ENCODE peak calls at places on chromosomes 12 and 14, in nine cellular contexts. One of them, this sample, is unnamed.

GRCh38 chr14:64801800-64802199 is 77.9 kb downstream of the SPTB start:
- DNase-seq in progenitor cell of endocrine pancreas: no peak
- DNase-seq in RWPE1: no peak
- DNase-seq in NCI-H774: no peak
- DNase-seq in ovary: no peak
- DNase-seq in thoracic aorta: no peak
- DNase-seq in stimulated activated CD8-positive, alpha-beta memory T cell treated with anti-CD3 and anti-CD28 coated beads, Interleukin-12 subunit alpha, Interleukin-12 subunit beta, amount 100 ng/mL, for 4 hours: no peak
- DNase-seq in body of pancreas: no peak
- DNase-seq in tibial nerve: no peak
- DNase-seq in this sample: peak; percentile 48

GRCh38 chr12:56878010-56878339 is 56.2 kb downstream of the SDR9C7 start:
- DNase-seq in progenitor cell of endocrine pancreas: no peak
- DNase-seq in RWPE1: no peak
- DNase-seq in NCI-H774: no peak
- DNase-seq in ovary: no peak
- DNase-seq in thoracic aorta: no peak
- DNase-seq in stimulated activated CD8-positive, alpha-beta memory T cell treated with anti-CD3 and anti-CD28 coated beads, Interleukin-12 subunit alpha, Interleukin-12 subunit beta, amount 100 ng/mL, for 4 hours: no peak
- DNase-seq in body of pancreas: no peak
- DNase-seq in tibial nerve: no peak
- DNase-seq in this sample: no peak

GRCh38 chr14:91996951-91997371 is 42.9 kb downstream of the TRIP11 start:
- DNase-seq in progenitor cell of endocrine pancreas: no peak
- DNase-seq in RWPE1: peak; percentile 52
- DNase-seq in NCI-H774: peak; percentile 50
- DNase-seq in ovary: no peak
- DNase-seq in thoracic aorta: no peak
- DNase-seq in stimulated activated CD8-positive, alpha-beta memory T cell treated with anti-CD3 and anti-CD28 coated beads, Interleukin-12 subunit alpha, Interleukin-12 subunit beta, amount 100 ng/mL, for 4 hours: no peak
- DNase-seq in body of pancreas: no peak
- DNase-seq in tibial nerve: peak; percentile 20
- DNase-seq in this sample: no peak

GRCh38 chr12:3931206-3931605 is 58.0 kb upstream of the PARP11 start:
- DNase-seq in progenitor cell of endocrine pancreas: no peak
- DNase-seq in RWPE1: no peak
- DNase-seq in NCI-H774: no peak
- DNase-seq in ovary: no peak
- DNase-seq in thoracic aorta: no peak
- DNase-seq in stimulated activated CD8-positive, alpha-beta memory T cell treated with anti-CD3 and anti-CD28 coated beads, Interleukin-12 subunit alpha, Interleukin-12 subunit beta, amount 100 ng/mL, for 4 hours: no peak
- DNase-seq in body of pancreas: no peak
- DNase-seq in tibial nerve: no peak
- DNase-seq in this sample: no peak

GRCh38 chr12:74847169-74847568 is 309.5 kb downstream of the ATXN7L3B start:
- DNase-seq in progenitor cell of endocrine pancreas: no peak
- DNase-seq in RWPE1: no peak
- DNase-seq in NCI-H774: no peak
- DNase-seq in ovary: no peak
- DNase-seq in thoracic aorta: no peak
- DNase-seq in stimulated activated CD8-positive, alpha-beta memory T cell treated with anti-CD3 and anti-CD28 coated beads, Interleukin-12 subunit alpha, Interleukin-12 subunit beta, amount 100 ng/mL, for 4 hours: no peak
- DNase-seq in body of pancreas: no peak
- DNase-seq in tibial nerve: no peak
- DNase-seq in this sample: no peak

GRCh38 chr14:87529081-87529480 is 463.9 kb downstream of the GALC start:
- DNase-seq in progenitor cell of endocrine pancreas: no peak
- DNase-seq in RWPE1: no peak
- DNase-seq in NCI-H774: no peak
- DNase-seq in ovary: no peak
- DNase-seq in thoracic aorta: no peak
- DNase-seq in stimulated activated CD8-positive, alpha-beta memory T cell treated with anti-CD3 and anti-CD28 coated beads, Interleukin-12 subunit alpha, Interleukin-12 subunit beta, amount 100 ng/mL, for 4 hours: no peak
- DNase-seq in body of pancreas: no peak
- DNase-seq in tibial nerve: no peak
- DNase-seq in this sample: no peak

GRCh38 chr14:20327005-20327869 is 5.8 kb downstream of the CCNB1IP1 start:
- DNase-seq in progenitor cell of endocrine pancreas: no peak
- DNase-seq in RWPE1: peak; percentile 47
- DNase-seq in NCI-H774: peak; percentile 58
- DNase-seq in ovary: no peak
- DNase-seq in thoracic aorta: no peak
- DNase-seq in stimulated activated CD8-positive, alpha-beta memory T cell treated with anti-CD3 and anti-CD28 coated beads, Interleukin-12 subunit alpha, Interleukin-12 subunit beta, amount 100 ng/mL, for 4 hours: no peak
- DNase-seq in body of pancreas: no peak
- DNase-seq in tibial nerve: peak; percentile 56
- DNase-seq in this sample: peak; percentile 58

GRCh38 chr12:639566-639965 is 23.7 kb downstream of the NINJ2 start:
- DNase-seq in progenitor cell of endocrine pancreas: no peak
- DNase-seq in RWPE1: no peak
- DNase-seq in NCI-H774: no peak
- DNase-seq in ovary: no peak
- DNase-seq in thoracic aorta: no peak
- DNase-seq in stimulated activated CD8-positive, alpha-beta memory T cell treated with anti-CD3 and anti-CD28 coated beads, Interleukin-12 subunit alpha, Interleukin-12 subunit beta, amount 100 ng/mL, for 4 hours: no peak
- DNase-seq in body of pancreas: no peak
- DNase-seq in tibial nerve: no peak
- DNase-seq in this sample: no peak

GRCh38 chr14:61512508-61512907 is 182.8 kb upstream of the HIF1A start:
- DNase-seq in progenitor cell of endocrine pancreas: no peak
- DNase-seq in RWPE1: no peak
- DNase-seq in NCI-H774: no peak
- DNase-seq in ovary: no peak
- DNase-seq in thoracic aorta: no peak
- DNase-seq in stimulated activated CD8-positive, alpha-beta memory T cell treated with anti-CD3 and anti-CD28 coated beads, Interleukin-12 subunit alpha, Interleukin-12 subunit beta, amount 100 ng/mL, for 4 hours: no peak
- DNase-seq in body of pancreas: no peak
- DNase-seq in tibial nerve: no peak
- DNase-seq in this sample: no peak

GRCh38 chr14:94021001-94021400 is 5.1 kb upstream of the OTUB2 start:
- DNase-seq in progenitor cell of endocrine pancreas: no peak
- DNase-seq in RWPE1: no peak
- DNase-seq in NCI-H774: no peak
- DNase-seq in ovary: no peak
- DNase-seq in thoracic aorta: no peak
- DNase-seq in stimulated activated CD8-positive, alpha-beta memory T cell treated with anti-CD3 and anti-CD28 coated beads, Interleukin-12 subunit alpha, Interleukin-12 subunit beta, amount 100 ng/mL, for 4 hours: no peak
- DNase-seq in body of pancreas: no peak
- DNase-seq in tibial nerve: no peak
- DNase-seq in this sample: no peak

GRCh38 chr14:91332448-91333059 is 85.1 kb downstream of the CCDC88C start:
- DNase-seq in progenitor cell of endocrine pancreas: no peak
- DNase-seq in RWPE1: no peak
- DNase-seq in NCI-H774: no peak
- DNase-seq in ovary: no peak
- DNase-seq in thoracic aorta: no peak
- DNase-seq in stimulated activated CD8-positive, alpha-beta memory T cell treated with anti-CD3 and anti-CD28 coated beads, Interleukin-12 subunit alpha, Interleukin-12 subunit beta, amount 100 ng/mL, for 4 hours: no peak
- DNase-seq in body of pancreas: peak; percentile 23
- DNase-seq in tibial nerve: no peak
- DNase-seq in this sample: no peak

GRCh38 chr12:46214668-46215429 is 54.0 kb downstream of the SLC38A1 start:
- DNase-seq in progenitor cell of endocrine pancreas: no peak
- DNase-seq in RWPE1: no peak
- DNase-seq in NCI-H774: no peak
- DNase-seq in ovary: no peak
- DNase-seq in thoracic aorta: no peak
- DNase-seq in stimulated activated CD8-positive, alpha-beta memory T cell treated with anti-CD3 and anti-CD28 coated beads, Interleukin-12 subunit alpha, Interleukin-12 subunit beta, amount 100 ng/mL, for 4 hours: peak; percentile 63
- DNase-seq in body of pancreas: no peak
- DNase-seq in tibial nerve: no peak
- DNase-seq in this sample: no peak

GRCh38 chr14:93994919-93995682 is 2.0 kb upstream of the CCDC197 start:
- DNase-seq in progenitor cell of endocrine pancreas: no peak
- DNase-seq in RWPE1: peak; percentile 66
- DNase-seq in NCI-H774: peak; percentile 6
- DNase-seq in ovary: no peak
- DNase-seq in thoracic aorta: peak; percentile 81
- DNase-seq in stimulated activated CD8-positive, alpha-beta memory T cell treated with anti-CD3 and anti-CD28 coated beads, Interleukin-12 subunit alpha, Interleukin-12 subunit beta, amount 100 ng/mL, for 4 hours: peak; percentile 31
- DNase-seq in body of pancreas: peak; percentile 50
- DNase-seq in tibial nerve: no peak
- DNase-seq in this sample: peak; percentile 61

GRCh38 chr14:26290007-26290530 is 307.8 kb downstream of the NOVA1 start:
- DNase-seq in progenitor cell of endocrine pancreas: no peak
- DNase-seq in RWPE1: no peak
- DNase-seq in NCI-H774: no peak
- DNase-seq in ovary: no peak
- DNase-seq in thoracic aorta: no peak
- DNase-seq in stimulated activated CD8-positive, alpha-beta memory T cell treated with anti-CD3 and anti-CD28 coated beads, Interleukin-12 subunit alpha, Interleukin-12 subunit beta, amount 100 ng/mL, for 4 hours: no peak
- DNase-seq in body of pancreas: no peak
- DNase-seq in tibial nerve: no peak
- DNase-seq in this sample: no peak

GRCh38 chr12:124867389-124867930 is 3.8 kb upstream of the SCARB1 start:
- DNase-seq in progenitor cell of endocrine pancreas: no peak
- DNase-seq in RWPE1: peak; percentile 29
- DNase-seq in NCI-H774: no peak
- DNase-seq in ovary: no peak
- DNase-seq in thoracic aorta: no peak
- DNase-seq in stimulated activated CD8-positive, alpha-beta memory T cell treated with anti-CD3 and anti-CD28 coated beads, Interleukin-12 subunit alpha, Interleukin-12 subunit beta, amount 100 ng/mL, for 4 hours: no peak
- DNase-seq in body of pancreas: no peak
- DNase-seq in tibial nerve: no peak
- DNase-seq in this sample: no peak

GRCh38 chr12:24380122-24380521 is 430.7 kb upstream of the SOX5 start:
- DNase-seq in progenitor cell of endocrine pancreas: no peak
- DNase-seq in RWPE1: no peak
- DNase-seq in NCI-H774: no peak
- DNase-seq in ovary: no peak
- DNase-seq in thoracic aorta: no peak
- DNase-seq in stimulated activated CD8-positive, alpha-beta memory T cell treated with anti-CD3 and anti-CD28 coated beads, Interleukin-12 subunit alpha, Interleukin-12 subunit beta, amount 100 ng/mL, for 4 hours: no peak
- DNase-seq in body of pancreas: no peak
- DNase-seq in tibial nerve: no peak
- DNase-seq in this sample: no peak

GRCh38 chr12:15590180-15590826 is 198.9 kb downstream of the EPS8 start:
- DNase-seq in progenitor cell of endocrine pancreas: peak; percentile 43
- DNase-seq in RWPE1: peak; percentile 80
- DNase-seq in NCI-H774: peak; percentile 42
- DNase-seq in ovary: peak; percentile 42
- DNase-seq in thoracic aorta: no peak
- DNase-seq in stimulated activated CD8-positive, alpha-beta memory T cell treated with anti-CD3 and anti-CD28 coated beads, Interleukin-12 subunit alpha, Interleukin-12 subunit beta, amount 100 ng/mL, for 4 hours: peak; percentile 3
- DNase-seq in body of pancreas: peak; percentile 52
- DNase-seq in tibial nerve: peak; percentile 75
- DNase-seq in this sample: peak; percentile 16

GRCh38 chr12:61107118-61107517 is 1153.1 kb upstream of the USP15 start:
- DNase-seq in progenitor cell of endocrine pancreas: no peak
- DNase-seq in RWPE1: no peak
- DNase-seq in NCI-H774: no peak
- DNase-seq in ovary: no peak
- DNase-seq in thoracic aorta: no peak
- DNase-seq in stimulated activated CD8-positive, alpha-beta memory T cell treated with anti-CD3 and anti-CD28 coated beads, Interleukin-12 subunit alpha, Interleukin-12 subunit beta, amount 100 ng/mL, for 4 hours: no peak
- DNase-seq in body of pancreas: no peak
- DNase-seq in tibial nerve: no peak
- DNase-seq in this sample: no peak

GRCh38 chr14:36279306-36280244 is 40.9 kb downstream of the MBIP start:
- DNase-seq in progenitor cell of endocrine pancreas: no peak
- DNase-seq in RWPE1: peak; percentile 32
- DNase-seq in NCI-H774: no peak
- DNase-seq in ovary: no peak
- DNase-seq in thoracic aorta: no peak
- DNase-seq in stimulated activated CD8-positive, alpha-beta memory T cell treated with anti-CD3 and anti-CD28 coated beads, Interleukin-12 subunit alpha, Interleukin-12 subunit beta, amount 100 ng/mL, for 4 hours: no peak
- DNase-seq in body of pancreas: no peak
- DNase-seq in tibial nerve: no peak
- DNase-seq in this sample: no peak

GRCh38 chr12:22332191-22332590 is 2.3 kb downstream of the ST8SIA1 start:
- DNase-seq in progenitor cell of endocrine pancreas: no peak
- DNase-seq in RWPE1: no peak
- DNase-seq in NCI-H774: no peak
- DNase-seq in ovary: no peak
- DNase-seq in thoracic aorta: no peak
- DNase-seq in stimulated activated CD8-positive, alpha-beta memory T cell treated with anti-CD3 and anti-CD28 coated beads, Interleukin-12 subunit alpha, Interleukin-12 subunit beta, amount 100 ng/mL, for 4 hours: no peak
- DNase-seq in body of pancreas: no peak
- DNase-seq in tibial nerve: no peak
- DNase-seq in this sample: no peak

GRCh38 chr12:3251691-3252090 is 174.5 kb downstream of the TSPAN9 start:
- DNase-seq in progenitor cell of endocrine pancreas: no peak
- DNase-seq in RWPE1: no peak
- DNase-seq in NCI-H774: no peak
- DNase-seq in ovary: peak; percentile 55
- DNase-seq in thoracic aorta: no peak
- DNase-seq in stimulated activated CD8-positive, alpha-beta memory T cell treated with anti-CD3 and anti-CD28 coated beads, Interleukin-12 subunit alpha, Interleukin-12 subunit beta, amount 100 ng/mL, for 4 hours: no peak
- DNase-seq in body of pancreas: no peak
- DNase-seq in tibial nerve: no peak
- DNase-seq in this sample: no peak

GRCh38 chr14:29741909-29742401 is 185.7 kb downstream of the PRKD1 start:
- DNase-seq in progenitor cell of endocrine pancreas: no peak
- DNase-seq in RWPE1: no peak
- DNase-seq in NCI-H774: peak; percentile 80
- DNase-seq in ovary: peak; percentile 36
- DNase-seq in thoracic aorta: peak; percentile 28
- DNase-seq in stimulated activated CD8-positive, alpha-beta memory T cell treated with anti-CD3 and anti-CD28 coated beads, Interleukin-12 subunit alpha, Interleukin-12 subunit beta, amount 100 ng/mL, for 4 hours: no peak
- DNase-seq in body of pancreas: no peak
- DNase-seq in tibial nerve: peak; percentile 44
- DNase-seq in this sample: no peak

GRCh38 chr14:56310643-56311042 is 192.4 kb downstream of the PELI2 start:
- DNase-seq in progenitor cell of endocrine pancreas: no peak
- DNase-seq in RWPE1: no peak
- DNase-seq in NCI-H774: no peak
- DNase-seq in ovary: peak; percentile 30
- DNase-seq in thoracic aorta: no peak
- DNase-seq in stimulated activated CD8-positive, alpha-beta memory T cell treated with anti-CD3 and anti-CD28 coated beads, Interleukin-12 subunit alpha, Interleukin-12 subunit beta, amount 100 ng/mL, for 4 hours: no peak
- DNase-seq in body of pancreas: no peak
- DNase-seq in tibial nerve: no peak
- DNase-seq in this sample: no peak

GRCh38 chr12:40336573-40337199 is 111.9 kb downstream of the LRRK2 start:
- DNase-seq in progenitor cell of endocrine pancreas: no peak
- DNase-seq in RWPE1: peak; percentile 37
- DNase-seq in NCI-H774: no peak
- DNase-seq in ovary: no peak
- DNase-seq in thoracic aorta: no peak
- DNase-seq in stimulated activated CD8-positive, alpha-beta memory T cell treated with anti-CD3 and anti-CD28 coated beads, Interleukin-12 subunit alpha, Interleukin-12 subunit beta, amount 100 ng/mL, for 4 hours: no peak
- DNase-seq in body of pancreas: no peak
- DNase-seq in tibial nerve: no peak
- DNase-seq in this sample: no peak

GRCh38 chr12:32116897-32117296 is 10.2 kb downstream of the BICD1 start:
- DNase-seq in progenitor cell of endocrine pancreas: no peak
- DNase-seq in RWPE1: peak; percentile 41
- DNase-seq in NCI-H774: no peak
- DNase-seq in ovary: no peak
- DNase-seq in thoracic aorta: no peak
- DNase-seq in stimulated activated CD8-positive, alpha-beta memory T cell treated with anti-CD3 and anti-CD28 coated beads, Interleukin-12 subunit alpha, Interleukin-12 subunit beta, amount 100 ng/mL, for 4 hours: no peak
- DNase-seq in body of pancreas: no peak
- DNase-seq in tibial nerve: no peak
- DNase-seq in this sample: no peak

GRCh38 chr12:124498178-124498869 is 69.1 kb downstream of the NCOR2 start:
- DNase-seq in progenitor cell of endocrine pancreas: no peak
- DNase-seq in RWPE1: no peak
- DNase-seq in NCI-H774: no peak
- DNase-seq in ovary: no peak
- DNase-seq in thoracic aorta: no peak
- DNase-seq in stimulated activated CD8-positive, alpha-beta memory T cell treated with anti-CD3 and anti-CD28 coated beads, Interleukin-12 subunit alpha, Interleukin-12 subunit beta, amount 100 ng/mL, for 4 hours: no peak
- DNase-seq in body of pancreas: no peak
- DNase-seq in tibial nerve: no peak
- DNase-seq in this sample: no peak

GRCh38 chr14:33393155-33393894 is 454.6 kb downstream of the NPAS3 start:
- DNase-seq in progenitor cell of endocrine pancreas: no peak
- DNase-seq in RWPE1: no peak
- DNase-seq in NCI-H774: no peak
- DNase-seq in ovary: no peak
- DNase-seq in thoracic aorta: no peak
- DNase-seq in stimulated activated CD8-positive, alpha-beta memory T cell treated with anti-CD3 and anti-CD28 coated beads, Interleukin-12 subunit alpha, Interleukin-12 subunit beta, amount 100 ng/mL, for 4 hours: no peak
- DNase-seq in body of pancreas: no peak
- DNase-seq in tibial nerve: no peak
- DNase-seq in this sample: no peak

GRCh38 chr12:6347367-6348338 is 5.8 kb upstream of the TNFRSF1A start:
- DNase-seq in progenitor cell of endocrine pancreas: no peak
- DNase-seq in RWPE1: no peak
- DNase-seq in NCI-H774: no peak
- DNase-seq in ovary: peak; percentile 77
- DNase-seq in thoracic aorta: peak; percentile 63
- DNase-seq in stimulated activated CD8-positive, alpha-beta memory T cell treated with anti-CD3 and anti-CD28 coated beads, Interleukin-12 subunit alpha, Interleukin-12 subunit beta, amount 100 ng/mL, for 4 hours: no peak
- DNase-seq in body of pancreas: peak; percentile 58
- DNase-seq in tibial nerve: peak; percentile 77
- DNase-seq in this sample: no peak

GRCh38 chr14:90693413-90693812 is 122.8 kb downstream of the TTC7B start:
- DNase-seq in progenitor cell of endocrine pancreas: no peak
- DNase-seq in RWPE1: no peak
- DNase-seq in NCI-H774: peak; percentile 5
- DNase-seq in ovary: no peak
- DNase-seq in thoracic aorta: no peak
- DNase-seq in stimulated activated CD8-positive, alpha-beta memory T cell treated with anti-CD3 and anti-CD28 coated beads, Interleukin-12 subunit alpha, Interleukin-12 subunit beta, amount 100 ng/mL, for 4 hours: no peak
- DNase-seq in body of pancreas: no peak
- DNase-seq in tibial nerve: no peak
- DNase-seq in this sample: no peak

GRCh38 chr12:47123730-47124129 is 44.0 kb upstream of the AMIGO2 start:
- DNase-seq in progenitor cell of endocrine pancreas: no peak
- DNase-seq in RWPE1: no peak
- DNase-seq in NCI-H774: no peak
- DNase-seq in ovary: no peak
- DNase-seq in thoracic aorta: no peak
- DNase-seq in stimulated activated CD8-positive, alpha-beta memory T cell treated with anti-CD3 and anti-CD28 coated beads, Interleukin-12 subunit alpha, Interleukin-12 subunit beta, amount 100 ng/mL, for 4 hours: no peak
- DNase-seq in body of pancreas: no peak
- DNase-seq in tibial nerve: no peak
- DNase-seq in this sample: no peak

GRCh38 chr12:125683748-125684381 is 618.6 kb downstream of the AACS start:
- DNase-seq in progenitor cell of endocrine pancreas: peak; percentile 92
- DNase-seq in RWPE1: no peak
- DNase-seq in NCI-H774: peak; percentile 13
- DNase-seq in ovary: no peak
- DNase-seq in thoracic aorta: no peak
- DNase-seq in stimulated activated CD8-positive, alpha-beta memory T cell treated with anti-CD3 and anti-CD28 coated beads, Interleukin-12 subunit alpha, Interleukin-12 subunit beta, amount 100 ng/mL, for 4 hours: no peak
- DNase-seq in body of pancreas: peak; percentile 54
- DNase-seq in tibial nerve: no peak
- DNase-seq in this sample: no peak